ENCODE peak calls at places on chromosomes 1 and 21, in eight cellular contexts. C, R, Z, U, K, Q, I and D are unnamed samples.

GRCh38 chr1:93775224-93775623 is 93.6 kb upstream of the BCAR3 start:
- DNase-seq in C (no peak), R (no peak), Z (peak), U (no peak), K (no peak), Q (peak), I (no peak), D (peak)

GRCh38 chr1:236854602-236854978 is 59.5 kb downstream of the MTR start:
- DNase-seq in C (no peak), R (no peak), Z (no peak), U (no peak), K (no peak), Q (no peak), I (peak), D (peak)

GRCh38 chr21:40563845-40564717 is 282.9 kb downstream of the DSCAM start:
- DNase-seq in C (no peak), R (no peak), Z (no peak), U (no peak), K (no peak), Q (no peak), I (no peak), D (no peak)

GRCh38 chr1:207904377-207904902 is 6.5 kb downstream of the CD34 start:
- DNase-seq in C (no peak), R (no peak), Z (no peak), U (no peak), K (no peak), Q (no peak), I (no peak), D (peak)

GRCh38 chr1:226590626-226591025 is 42.1 kb downstream of the STUM start:
- DNase-seq in C (no peak), R (no peak), Z (no peak), U (no peak), K (no peak), Q (peak), I (no peak), D (no peak)

GRCh38 chr1:91716339-91716738 is 169.6 kb downstream of the TGFBR3 start:
- DNase-seq in C (no peak), R (no peak), Z (no peak), U (no peak), K (no peak), Q (no peak), I (no peak), D (no peak)

GRCh38 chr1:51928896-51929295 is 50.4 kb upstream of the NRDC start:
- DNase-seq in C (no peak), R (no peak), Z (no peak), U (no peak), K (no peak), Q (no peak), I (no peak), D (peak)

GRCh38 chr1:193971595-193971994 is 785.2 kb upstream of the B3GALT2 start:
- DNase-seq in C (no peak), R (no peak), Z (no peak), U (no peak), K (no peak), Q (no peak), I (peak), D (peak)

GRCh38 chr1:29498126-29499100 is 262.1 kb downstream of the PTPRU start:
- DNase-seq in C (no peak), R (no peak), Z (peak), U (no peak), K (no peak), Q (no peak), I (peak), D (peak)

GRCh38 chr1:81149649-81150335 is 650.9 kb upstream of the ADGRL2 start:
- DNase-seq in C (no peak), R (no peak), Z (no peak), U (no peak), K (no peak), Q (no peak), I (peak), D (peak)

GRCh38 chr1:70091811-70092210 is 113.6 kb downstream of the LRRC40 start:
- DNase-seq in C (no peak), R (no peak), Z (no peak), U (no peak), K (no peak), Q (no peak), I (no peak), D (no peak)

GRCh38 chr1:29282924-29283803 is 46.8 kb downstream of the PTPRU start:
- DNase-seq in C (no peak), R (peak), Z (no peak), U (peak), K (peak), Q (no peak), I (peak), D (peak)

GRCh38 chr1:37691497-37692077 is 729 bp upstream of the CDCA8 start:
- DNase-seq in C (peak), R (no peak), Z (peak), U (peak), K (peak), Q (peak), I (peak), D (peak)

GRCh38 chr1:110340207-110340468 is 961 bp downstream of the RBM15 start:
- DNase-seq in C (no peak), R (no peak), Z (no peak), U (no peak), K (no peak), Q (peak), I (peak), D (no peak)

GRCh38 chr1:212217633-212218032 is 67.6 kb upstream of the PPP2R5A start:
- DNase-seq in C (no peak), R (no peak), Z (no peak), U (peak), K (no peak), Q (no peak), I (no peak), D (no peak)

GRCh38 chr21:32096411-32096810 is 182.4 kb downstream of the MIS18A start:
- DNase-seq in C (no peak), R (no peak), Z (no peak), U (no peak), K (no peak), Q (no peak), I (no peak), D (no peak)
- TF ChIP-seq CTCF in C (no peak), R (no peak), Z (no peak), U (no peak), K (no peak), Q (no peak), I (no peak), D (no peak)

GRCh38 chr1:28115267-28115666 is 26.9 kb upstream of the EYA3 start:
- DNase-seq in C (no peak), R (no peak), Z (no peak), U (no peak), K (no peak), Q (no peak), I (peak), D (peak)
- H3K4me3 ChIP-seq in C (no peak), R (no peak), Z (no peak), U (no peak), K (no peak), Q (no peak), I (no peak), D (no peak)

DNA sequence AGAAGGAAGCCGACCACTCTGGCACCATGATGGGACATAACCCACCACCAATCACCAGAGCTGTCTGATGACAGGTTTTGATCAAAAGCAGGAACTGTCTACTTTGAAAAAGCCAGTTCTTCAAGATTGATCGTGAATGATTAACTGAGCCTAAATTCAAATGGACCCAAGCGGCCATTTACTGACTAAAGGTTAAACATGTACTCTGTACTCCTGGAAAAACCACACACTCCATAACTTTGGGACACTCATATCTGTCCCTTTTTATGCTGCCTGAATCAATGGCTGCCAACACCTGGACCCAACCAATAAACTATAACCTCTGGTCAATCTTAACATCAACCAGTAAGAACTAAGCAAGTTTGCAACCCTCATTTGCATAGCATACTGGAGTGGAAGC is 206.6 kb downstream of the URB2 start:
- DNase-seq in C (no peak), R (no peak), Z (no peak), U (peak), K (no peak), Q (no peak), I (no peak), D (no peak)
- TF ChIP-seq CTCF in C (no peak), R (no peak), Z (no peak), U (no peak), K (no peak), Q (no peak), I (no peak), D (no peak)

DNA sequence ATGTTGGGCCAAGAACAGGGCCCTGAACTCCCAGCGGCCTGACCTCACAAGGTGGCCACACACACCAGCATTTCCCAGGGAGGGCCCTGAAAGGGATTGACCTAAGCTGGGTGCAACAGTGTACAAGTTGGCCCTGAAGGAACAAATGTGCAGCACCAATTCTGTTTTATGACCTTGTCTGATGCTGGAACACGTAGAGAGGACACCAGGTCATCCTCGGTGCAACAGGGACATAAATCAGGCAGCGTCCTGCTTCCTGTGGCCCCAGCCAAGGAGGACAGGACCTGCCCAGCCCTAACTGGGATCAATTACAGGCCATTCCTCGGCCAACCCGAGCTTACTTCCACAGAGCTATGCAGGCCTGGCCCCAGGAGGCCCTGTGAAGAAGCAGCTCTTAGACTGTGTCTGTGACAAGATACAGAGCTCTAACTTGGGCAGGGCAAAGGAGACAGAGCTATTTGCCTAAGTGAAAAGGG is 12.8 kb upstream of the PHC2 start:
- DNase-seq in C (no peak), R (no peak), Z (no peak), U (no peak), K (peak), Q (no peak), I (no peak), D (no peak)
- H3K4me3 ChIP-seq in C (no peak), R (no peak), Z (no peak), U (no peak), K (no peak), Q (no peak), I (no peak), D (no peak)

GRCh38 chr1:21865943-21866628 is 54.0 kb downstream of the LDLRAD2 start:
- DNase-seq in C (no peak), R (no peak), Z (no peak), U (no peak), K (peak), Q (no peak), I (no peak), D (no peak)
- TF ChIP-seq CTCF in C (no peak), R (no peak), Z (no peak), U (no peak), K (no peak), Q (no peak), I (no peak), D (no peak)

GRCh38 chr1:20645414-20645813 is 12.2 kb downstream of the PINK1 start:
- DNase-seq in C (no peak), R (no peak), Z (no peak), U (no peak), K (no peak), Q (no peak), I (no peak), D (no peak)
- H3K4me3 ChIP-seq in C (no peak), R (no peak), Z (no peak), U (no peak), K (no peak), Q (no peak), I (no peak), D (no peak)

DNA sequence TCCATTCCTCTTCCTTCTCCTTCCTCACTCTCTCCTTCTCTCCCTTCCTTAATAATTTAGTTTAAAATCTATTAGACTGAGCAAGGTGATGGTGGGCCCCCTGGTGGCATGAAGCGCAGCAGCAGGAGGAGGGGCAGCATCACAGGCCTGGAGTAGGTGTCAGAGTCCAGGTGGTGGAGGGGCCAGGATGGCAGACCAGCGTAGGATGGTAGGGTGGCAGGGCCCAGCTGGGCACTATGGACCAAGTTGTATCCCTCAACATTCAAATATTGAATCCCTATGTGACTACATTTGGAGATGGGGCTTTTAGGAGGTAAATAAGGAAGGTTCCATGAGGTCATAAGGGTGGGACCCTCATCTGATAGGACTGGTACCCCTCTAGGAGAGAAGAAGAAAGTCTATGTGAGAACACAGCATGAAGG is 61.0 kb downstream of the WDR4 start:
- DNase-seq in C (peak), R (peak), Z (peak), U (peak), K (peak), Q (peak), I (peak), D (peak)
- TF ChIP-seq CTCF in C (peak), R (peak), Z (peak), U (peak), K (peak), Q (peak), I (peak), D (peak)